ENCODE peak calls at places on chromosomes 6 and 20, in seven cellular contexts. M, P, Z, I, A, O and S are unnamed samples.

GRCh38 chr6:87755697-87756671 is 54.0 kb upstream of the AKIRIN2 start:
- DNase-seq in I (peak), O (no peak), Z (no peak), M (no peak), P (no peak), A (no peak), S (no peak)

GRCh38 chr6:157461000-157461915 is 80.3 kb downstream of the ZDHHC14 start:
- DNase-seq in O (no peak), A (no peak), P (no peak), I (peak), M (no peak), Z (no peak), S (no peak)

GRCh38 chr6:128655978-128656498 is 135.6 kb upstream of the PTPRK start:
- DNase-seq in A (no peak), O (no peak), M (no peak), P (no peak), Z (no peak), I (peak), S (no peak)

GRCh38 chr6:155273438-155273837 is 9.6 kb downstream of the CLDN20 start:
- DNase-seq in M (no peak), I (peak), Z (no peak), A (no peak), O (no peak), P (no peak), S (no peak)

GRCh38 chr6:48016027-48016755 is 94.8 kb downstream of the PTCHD4 start:
- DNase-seq in A (no peak), I (peak), P (no peak), O (no peak), M (no peak), Z (no peak), S (no peak)

GRCh38 chr6:127932708-127933107 is 31.9 kb upstream of the THEMIS start:
- DNase-seq in O (no peak), P (no peak), A (no peak), M (no peak), Z (no peak), I (peak), S (no peak)

GRCh38 chr6:128513878-128514277 is 6.5 kb downstream of the PTPRK start:
- DNase-seq in I (no peak), P (no peak), O (no peak), M (no peak), A (no peak), Z (no peak), S (no peak)

GRCh38 chr20:32449057-32449889 is 91.1 kb downstream of the ASXL1 start:
- DNase-seq in Z (no peak), M (no peak), O (no peak), I (no peak), P (no peak), A (no peak), S (peak)

GRCh38 chr6:119856136-119856535 is 506.6 kb upstream of the MAN1A1 start:
- DNase-seq in P (no peak), O (no peak), A (no peak), M (no peak), I (no peak), Z (no peak), S (no peak)

GRCh38 chr20:6008254-6008653 is 45.6 kb downstream of the LRRN4 start:
- DNase-seq in I (no peak), O (peak), M (no peak), P (no peak), A (no peak), Z (no peak), S (peak)

GRCh38 chr6:17159240-17159639 is 57.4 kb downstream of the STMND1 start:
- DNase-seq in P (no peak), I (no peak), A (no peak), O (peak), Z (no peak), M (no peak), S (no peak)

GRCh38 chr20:22579711-22580697 is 4.4 kb downstream of the FOXA2 start:
- DNase-seq in O (peak), M (no peak), Z (no peak), I (peak), P (no peak), A (no peak), S (no peak)

GRCh38 chr6:89369009-89369408 is 16.5 kb upstream of the UBE2J1 start:
- DNase-seq in M (no peak), P (no peak), I (peak), A (peak), Z (no peak), O (peak), S (peak)

GRCh38 chr6:23349521-23350147 is 776.4 kb upstream of the NRSN1 start:
- DNase-seq in Z (no peak), I (no peak), A (no peak), M (no peak), O (no peak), P (no peak), S (no peak)

GRCh38 chr6:4817551-4817950 is 41.3 kb downstream of the CDYL start:
- DNase-seq in O (no peak), A (no peak), P (no peak), I (no peak), Z (no peak), M (no peak), S (no peak)

GRCh38 chr6:66985816-66986215 is 1278.8 kb upstream of the EYS start:
- DNase-seq in O (no peak), M (no peak), I (no peak), A (no peak), Z (no peak), P (no peak), S (no peak)

GRCh38 chr6:81987293-81987692 is 234.8 kb upstream of the TENT5A start:
- DNase-seq in Z (no peak), P (no peak), A (no peak), M (no peak), I (no peak), O (no peak), S (no peak)

GRCh38 chr6:85417336-85417735 is 32.5 kb upstream of the NT5E start:
- DNase-seq in P (no peak), I (no peak), A (no peak), O (no peak), Z (no peak), M (no peak), S (no peak)

GRCh38 chr20:1664911-1665310 is 7.3 kb upstream of the SIRPG start:
- DNase-seq in I (no peak), Z (no peak), O (peak), P (no peak), A (no peak), M (peak), S (no peak)

GRCh38 chr6:157921685-157922367 is 59.8 kb upstream of the SYNJ2 start:
- DNase-seq in O (no peak), Z (no peak), M (no peak), A (no peak), I (no peak), P (no peak), S (no peak)

GRCh38 chr6:129498950-129499870 is 210.8 kb downstream of the ARHGAP18 start:
- DNase-seq in I (peak), A (no peak), M (no peak), Z (no peak), O (no peak), P (peak), S (no peak)

GRCh38 chr6:71190809-71191208 is 97.8 kb upstream of the OGFRL1 start:
- DNase-seq in P (no peak), O (no peak), A (no peak), I (no peak), M (no peak), Z (no peak), S (no peak)

GRCh38 chr6:161242779-161243693 is 30.8 kb downstream of the AGPAT4 start:
- DNase-seq in O (no peak), A (no peak), P (no peak), Z (no peak), M (peak), I (peak), S (no peak)

GRCh38 chr20:33566781-33567603 is 77.1 kb downstream of the CBFA2T2 start:
- DNase-seq in O (no peak), Z (no peak), A (no peak), I (no peak), P (peak), M (no peak), S (no peak)

GRCh38 chr6:19472850-19473249 is 364.3 kb upstream of the ID4 start:
- DNase-seq in A (no peak), M (no peak), Z (no peak), I (peak), O (no peak), P (no peak), S (no peak)

GRCh38 chr20:32968833-32969241 is 35.4 kb downstream of the SUN5 start:
- DNase-seq in Z (no peak), P (no peak), A (no peak), M (no peak), O (no peak), I (no peak), S (peak)

GRCh38 chr6:37205189-37205996 is 35.4 kb downstream of the PIM1 start:
- DNase-seq in M (no peak), O (no peak), Z (no peak), P (no peak), I (no peak), A (no peak), S (peak)

GRCh38 chr6:44478158-44478557 is 90.7 kb downstream of the CDC5L start:
- DNase-seq in P (no peak), M (no peak), A (no peak), Z (no peak), O (no peak), I (no peak), S (no peak)

GRCh38 chr20:1429143-1429728 is 36.4 kb upstream of the FKBP1A start:
- DNase-seq in Z (no peak), O (no peak), A (no peak), M (no peak), I (no peak), P (no peak), S (no peak)